ENCODE peak calls at places on chromosomes 3 and 15, in five cellular contexts. E is effector memory CD4-positive, alpha-beta T cell; G is colonic mucosa; T is EL; C is germinal center. M is an unnamed sample.

GRCh38 chr3:52521881-52522650 is 11.6 kb downstream of the NT5DC2 start:
- DNase-seq in T (no peak), G (no peak), C (no peak), E (no peak), M (no peak)

GRCh38 chr3:109897734-109898133 is 560.4 kb upstream of the DPPA4 start:
- DNase-seq in C (no peak), E (no peak), G (no peak), T (no peak), M (no peak)

GRCh38 chr3:55252921-55253320 is 234.2 kb downstream of the WNT5A start:
- DNase-seq in T (no peak), C (no peak), E (no peak), G (no peak), M (peak)

GRCh38 chr15:40756938-40757337 is 1.9 kb upstream of the RMDN3 start:
- DNase-seq in G (no peak), E (no peak), T (no peak), C (no peak), M (no peak)

GRCh38 chr3:138429665-138430064 is 4.8 kb upstream of the ESYT3 start:
- DNase-seq in C (no peak), T (no peak), G (no peak), E (no peak), M (no peak)

GRCh38 chr3:186705882-186706780 is 11.0 kb upstream of the KNG1 start:
- DNase-seq in E (no peak), T (no peak), G (no peak), C (no peak), M (no peak)

GRCh38 chr3:186888569-186888968 is 41.8 kb upstream of the ST6GAL1 start:
- DNase-seq in G (no peak), C (no peak), E (no peak), T (no peak), M (no peak)

GRCh38 chr3:49924683-49925082 is 4.9 kb downstream of the MON1A start:
- DNase-seq in C (no peak), T (peak), E (no peak), G (no peak), M (peak)

GRCh38 chr3:195462308-195462610 is 19.4 kb upstream of the ACAP2 start:
- DNase-seq in T (no peak), C (no peak), E (no peak), G (peak), M (no peak)

GRCh38 chr15:56821721-56822425 is 88.6 kb upstream of the ZNF280D start:
- DNase-seq in T (peak), C (peak), G (peak), E (no peak), M (peak)